ENCODE peak calls at places on chromosomes 5 and 9, in eight cellular contexts. Y is posterior vena cava; O is mucosa of gallbladder; M is T-helper 1 cell; S is cardiac fibroblast; G is stimulated activated CD8-positive, alpha-beta memory T cell treated with anti-CD3 and anti-CD28 coated beads, Interleukin-2, amount 100 ng/mL, for 1 hour; X is GF-D8; A is OCI-M1. F is an unnamed sample.

GRCh38 chr9:96478829-96479371 is 28.9 kb downstream of the HABP4 start:
- DNase-seq in Y (no peak), O (no peak), M (peak), S (peak), G (no peak), X (no peak), A (no peak), F (no peak)

GRCh38 chr9:26684029-26684428 is 208.6 kb downstream of the CAAP1 start:
- DNase-seq in Y (no peak), O (no peak), M (no peak), S (no peak), G (no peak), X (no peak), A (no peak), F (no peak)

GRCh38 chr9:108476574-108476973 is 379.2 kb downstream of the ACTL7B start:
- DNase-seq in Y (no peak), O (no peak), M (no peak), S (no peak), G (no peak), X (no peak), A (no peak), F (no peak)

GRCh38 chr5:122478741-122479459 is 166.9 kb downstream of the SNCAIP start:
- DNase-seq in Y (no peak), O (no peak), M (no peak), S (peak), G (no peak), X (no peak), A (no peak), F (no peak)

GRCh38 chr5:122877518-122877917 is 32.1 kb downstream of the SNX24 start:
- DNase-seq in Y (no peak), O (no peak), M (no peak), S (no peak), G (no peak), X (no peak), A (no peak), F (peak)

GRCh38 chr5:142866563-142867275 is 96.5 kb downstream of the ARHGAP26 start:
- DNase-seq in Y (no peak), O (peak), M (peak), S (peak), G (no peak), X (peak), A (peak), F (peak)

GRCh38 chr9:134474058-134474370 is 147.8 kb downstream of the RXRA start:
- DNase-seq in Y (no peak), O (no peak), M (no peak), S (peak), G (no peak), X (no peak), A (no peak), F (no peak)

GRCh38 chr9:110370316-110370715 is 32.7 kb upstream of the TXNDC8 start:
- DNase-seq in Y (no peak), O (no peak), M (no peak), S (no peak), G (no peak), X (no peak), A (peak), F (no peak)

GRCh38 chr9:131707677-131708612 is 31.9 kb downstream of the RAPGEF1 start:
- DNase-seq in Y (peak), O (peak), M (peak), S (peak), G (no peak), X (peak), A (peak), F (no peak)

GRCh38 chr9:77968506-77968905 is 63.1 kb downstream of the GNAQ start:
- DNase-seq in Y (no peak), O (no peak), M (no peak), S (no peak), G (no peak), X (no peak), A (no peak), F (no peak)

GRCh38 chr5:129460951-129461815 is 1.1 kb downstream of the ADAMTS19 start:
- DNase-seq in Y (no peak), O (peak), M (peak), S (peak), G (no peak), X (no peak), A (peak), F (no peak)

GRCh38 chr5:68055686-68056085 is 159.9 kb upstream of the PIK3R1 start:
- DNase-seq in Y (no peak), O (no peak), M (no peak), S (no peak), G (no peak), X (no peak), A (no peak), F (no peak)

GRCh38 chr5:113147088-113147487 is 170.5 kb downstream of the DCP2 start:
- DNase-seq in Y (no peak), O (no peak), M (no peak), S (peak), G (no peak), X (no peak), A (no peak), F (no peak)

GRCh38 chr5:168591302-168592013 is 12.3 kb upstream of the PANK3 start:
- DNase-seq in Y (no peak), O (no peak), M (no peak), S (no peak), G (no peak), X (no peak), A (no peak), F (no peak)

GRCh38 chr9:35695801-35696420 is 6.2 kb upstream of the TPM2 start:
- DNase-seq in Y (peak), O (peak), M (no peak), S (no peak), G (no peak), X (no peak), A (no peak), F (no peak)

GRCh38 chr9:124983698-124984097 is 42.8 kb upstream of the GOLGA1 start:
- DNase-seq in Y (no peak), O (no peak), M (no peak), S (no peak), G (no peak), X (no peak), A (no peak), F (no peak)

GRCh38 chr9:125409217-125409636 is 147.6 kb downstream of the GAPVD1 start:
- DNase-seq in Y (no peak), O (no peak), M (no peak), S (no peak), G (no peak), X (no peak), A (peak), F (no peak)

GRCh38 chr9:137611623-137612609 is 6.4 kb downstream of the ARRDC1 start:
- DNase-seq in Y (peak), O (peak), M (no peak), S (peak), G (no peak), X (no peak), A (no peak), F (no peak)

GRCh38 chr9:97394881-97395280 is 17.0 kb upstream of the TDRD7 start:
- DNase-seq in Y (no peak), O (no peak), M (no peak), S (no peak), G (no peak), X (no peak), A (no peak), F (no peak)